ENCODE peak calls at places on chromosomes 1 and 21, in ten cellular contexts. One of them, this sample, is unnamed.

GRCh38 chr21:45763506-45763905 is 120.0 kb downstream of the PCBP3 start:
- DNase-seq in mucosa of descending colon: no peak
- DNase-seq in kidney tubule cell: no peak
- DNase-seq in ELR: no peak
- DNase-seq in fibroblast of gingiva: no peak
- DNase-seq in activated naive CD4-positive, alpha-beta T cell: no peak
- DNase-seq in transverse colon: no peak
- DNase-seq in small intestine: no peak
- DNase-seq in NCI-H1105: no peak
- DNase-seq in NCI-H510A treated with DMSO at 0.1 percent for 48 hours: no peak
- DNase-seq in this sample: no peak

GRCh38 chr21:15730484-15731242 is 881 bp downstream of the USP25 start:
- DNase-seq in fibroblast of gingiva: no peak
- DNase-seq in ELR: no peak
- DNase-seq in NCI-H510A treated with DMSO at 0.1 percent for 48 hours: no peak
- DNase-seq in activated naive CD4-positive, alpha-beta T cell: no peak
- DNase-seq in small intestine: peak
- DNase-seq in kidney tubule cell: no peak
- DNase-seq in NCI-H1105: no peak
- DNase-seq in mucosa of descending colon: peak
- DNase-seq in transverse colon: no peak
- DNase-seq in this sample: no peak

GRCh38 chr1:36585760-36586072 is 103.0 kb upstream of the CSF3R start:
- DNase-seq in transverse colon: no peak
- DNase-seq in NCI-H1105: no peak
- DNase-seq in mucosa of descending colon: no peak
- DNase-seq in kidney tubule cell: no peak
- DNase-seq in small intestine: no peak
- DNase-seq in activated naive CD4-positive, alpha-beta T cell: no peak
- DNase-seq in NCI-H510A treated with DMSO at 0.1 percent for 48 hours: peak
- DNase-seq in fibroblast of gingiva: no peak
- DNase-seq in ELR: no peak
- DNase-seq in this sample: no peak

GRCh38 chr1:94614980-94615379 is 73.4 kb upstream of the F3 start:
- DNase-seq in mucosa of descending colon: peak
- DNase-seq in kidney tubule cell: no peak
- DNase-seq in transverse colon: peak
- DNase-seq in ELR: no peak
- DNase-seq in NCI-H510A treated with DMSO at 0.1 percent for 48 hours: no peak
- DNase-seq in fibroblast of gingiva: no peak
- DNase-seq in NCI-H1105: no peak
- DNase-seq in small intestine: peak
- DNase-seq in activated naive CD4-positive, alpha-beta T cell: no peak
- DNase-seq in this sample: no peak

GRCh38 chr1:160407819-160408801 is 7.7 kb downstream of the VANGL2 start:
- DNase-seq in mucosa of descending colon: peak
- DNase-seq in activated naive CD4-positive, alpha-beta T cell: no peak
- DNase-seq in NCI-H510A treated with DMSO at 0.1 percent for 48 hours: no peak
- DNase-seq in ELR: peak
- DNase-seq in kidney tubule cell: peak
- DNase-seq in NCI-H1105: no peak
- DNase-seq in fibroblast of gingiva: no peak
- DNase-seq in small intestine: no peak
- DNase-seq in transverse colon: peak
- DNase-seq in this sample: peak

GRCh38 chr21:42499430-42500106 is 3.5 kb upstream of the RSPH1 start:
- DNase-seq in kidney tubule cell: no peak
- DNase-seq in NCI-H1105: peak
- DNase-seq in small intestine: no peak
- DNase-seq in NCI-H510A treated with DMSO at 0.1 percent for 48 hours: no peak
- DNase-seq in activated naive CD4-positive, alpha-beta T cell: no peak
- DNase-seq in transverse colon: no peak
- DNase-seq in fibroblast of gingiva: no peak
- DNase-seq in ELR: no peak
- DNase-seq in mucosa of descending colon: no peak
- DNase-seq in this sample: no peak

GRCh38 chr1:188170446-188170845 is 1341.7 kb downstream of the PLA2G4A start:
- DNase-seq in NCI-H510A treated with DMSO at 0.1 percent for 48 hours: no peak
- DNase-seq in ELR: no peak
- DNase-seq in transverse colon: no peak
- DNase-seq in small intestine: no peak
- DNase-seq in mucosa of descending colon: no peak
- DNase-seq in fibroblast of gingiva: no peak
- DNase-seq in kidney tubule cell: no peak
- DNase-seq in NCI-H1105: peak
- DNase-seq in activated naive CD4-positive, alpha-beta T cell: no peak
- DNase-seq in this sample: no peak

GRCh38 chr1:166032901-166033371 is 133.9 kb downstream of the FAM78B start:
- DNase-seq in NCI-H1105: peak
- DNase-seq in small intestine: peak
- DNase-seq in ELR: no peak
- DNase-seq in NCI-H510A treated with DMSO at 0.1 percent for 48 hours: peak
- DNase-seq in fibroblast of gingiva: no peak
- DNase-seq in activated naive CD4-positive, alpha-beta T cell: no peak
- DNase-seq in mucosa of descending colon: peak
- DNase-seq in kidney tubule cell: peak
- DNase-seq in transverse colon: no peak
- DNase-seq in this sample: no peak

GRCh38 chr21:25350056-25350455 is 257.2 kb downstream of the MRPL39 start:
- DNase-seq in fibroblast of gingiva: peak
- DNase-seq in ELR: peak
- DNase-seq in transverse colon: no peak
- DNase-seq in NCI-H1105: no peak
- DNase-seq in mucosa of descending colon: no peak
- DNase-seq in kidney tubule cell: peak
- DNase-seq in NCI-H510A treated with DMSO at 0.1 percent for 48 hours: no peak
- DNase-seq in small intestine: no peak
- DNase-seq in activated naive CD4-positive, alpha-beta T cell: no peak
- DNase-seq in this sample: peak

GRCh38 chr1:61035880-61036279 is 46.5 kb upstream of the NFIA start:
- DNase-seq in small intestine: no peak
- DNase-seq in transverse colon: no peak
- DNase-seq in mucosa of descending colon: no peak
- DNase-seq in fibroblast of gingiva: no peak
- DNase-seq in NCI-H1105: no peak
- DNase-seq in kidney tubule cell: no peak
- DNase-seq in NCI-H510A treated with DMSO at 0.1 percent for 48 hours: no peak
- DNase-seq in activated naive CD4-positive, alpha-beta T cell: no peak
- DNase-seq in ELR: no peak
- DNase-seq in this sample: no peak

GRCh38 chr1:47948126-47948525 is 49.1 kb downstream of the TRABD2B start:
- DNase-seq in transverse colon: no peak
- DNase-seq in small intestine: peak
- DNase-seq in ELR: no peak
- DNase-seq in kidney tubule cell: peak
- DNase-seq in NCI-H1105: no peak
- DNase-seq in NCI-H510A treated with DMSO at 0.1 percent for 48 hours: no peak
- DNase-seq in mucosa of descending colon: peak
- DNase-seq in fibroblast of gingiva: no peak
- DNase-seq in activated naive CD4-positive, alpha-beta T cell: no peak
- DNase-seq in this sample: no peak

GRCh38 chr1:70142120-70142519 is 63.3 kb downstream of the LRRC40 start:
- DNase-seq in mucosa of descending colon: no peak
- DNase-seq in fibroblast of gingiva: peak
- DNase-seq in activated naive CD4-positive, alpha-beta T cell: no peak
- DNase-seq in transverse colon: no peak
- DNase-seq in NCI-H1105: no peak
- DNase-seq in NCI-H510A treated with DMSO at 0.1 percent for 48 hours: no peak
- DNase-seq in ELR: peak
- DNase-seq in small intestine: no peak
- DNase-seq in kidney tubule cell: no peak
- DNase-seq in this sample: peak

GRCh38 chr1:178397678-178398077 is 99.1 kb downstream of the CLEC20A start:
- DNase-seq in activated naive CD4-positive, alpha-beta T cell: no peak
- DNase-seq in mucosa of descending colon: no peak
- DNase-seq in NCI-H510A treated with DMSO at 0.1 percent for 48 hours: no peak
- DNase-seq in kidney tubule cell: peak
- DNase-seq in fibroblast of gingiva: no peak
- DNase-seq in ELR: peak
- DNase-seq in NCI-H1105: no peak
- DNase-seq in small intestine: no peak
- DNase-seq in transverse colon: no peak
- DNase-seq in this sample: peak

GRCh38 chr1:27872802-27873665 is 690 bp downstream of the THEMIS2 start:
- DNase-seq in kidney tubule cell: peak
- DNase-seq in ELR: peak
- DNase-seq in NCI-H510A treated with DMSO at 0.1 percent for 48 hours: no peak
- DNase-seq in activated naive CD4-positive, alpha-beta T cell: peak
- DNase-seq in transverse colon: no peak
- DNase-seq in fibroblast of gingiva: peak
- DNase-seq in mucosa of descending colon: no peak
- DNase-seq in NCI-H1105: no peak
- DNase-seq in small intestine: no peak
- DNase-seq in this sample: no peak

GRCh38 chr1:33137800-33138199 is 44.0 kb downstream of the TRIM62 start:
- DNase-seq in NCI-H1105: no peak
- DNase-seq in transverse colon: no peak
- DNase-seq in NCI-H510A treated with DMSO at 0.1 percent for 48 hours: no peak
- DNase-seq in kidney tubule cell: no peak
- DNase-seq in ELR: peak
- DNase-seq in small intestine: no peak
- DNase-seq in activated naive CD4-positive, alpha-beta T cell: peak
- DNase-seq in mucosa of descending colon: peak
- DNase-seq in fibroblast of gingiva: peak
- DNase-seq in this sample: no peak

GRCh38 chr1:231806623-231807470 is 180.3 kb downstream of the DISC1 start:
- DNase-seq in kidney tubule cell: peak
- DNase-seq in NCI-H1105: peak
- DNase-seq in transverse colon: peak
- DNase-seq in fibroblast of gingiva: peak
- DNase-seq in NCI-H510A treated with DMSO at 0.1 percent for 48 hours: peak
- DNase-seq in small intestine: peak
- DNase-seq in activated naive CD4-positive, alpha-beta T cell: no peak
- DNase-seq in mucosa of descending colon: peak
- DNase-seq in ELR: peak
- DNase-seq in this sample: no peak

GRCh38 chr1:35442737-35443136 is 114.5 kb downstream of the KIAA0319L start:
- DNase-seq in transverse colon: no peak
- DNase-seq in NCI-H510A treated with DMSO at 0.1 percent for 48 hours: no peak
- DNase-seq in small intestine: no peak
- DNase-seq in activated naive CD4-positive, alpha-beta T cell: no peak
- DNase-seq in fibroblast of gingiva: no peak
- DNase-seq in ELR: no peak
- DNase-seq in mucosa of descending colon: no peak
- DNase-seq in kidney tubule cell: no peak
- DNase-seq in NCI-H1105: no peak
- DNase-seq in this sample: no peak

GRCh38 chr1:230105754-230106625 is 39.0 kb downstream of the GALNT2 start:
- DNase-seq in small intestine: peak
- DNase-seq in NCI-H510A treated with DMSO at 0.1 percent for 48 hours: no peak
- DNase-seq in activated naive CD4-positive, alpha-beta T cell: no peak
- DNase-seq in ELR: peak
- DNase-seq in kidney tubule cell: peak
- DNase-seq in fibroblast of gingiva: peak
- DNase-seq in transverse colon: no peak
- DNase-seq in mucosa of descending colon: no peak
- DNase-seq in NCI-H1105: no peak
- DNase-seq in this sample: peak

GRCh38 chr1:207857447-207857846 is 53.5 kb downstream of the CD34 start:
- DNase-seq in NCI-H510A treated with DMSO at 0.1 percent for 48 hours: no peak
- DNase-seq in NCI-H1105: no peak
- DNase-seq in mucosa of descending colon: no peak
- DNase-seq in ELR: no peak
- DNase-seq in small intestine: no peak
- DNase-seq in transverse colon: no peak
- DNase-seq in activated naive CD4-positive, alpha-beta T cell: no peak
- DNase-seq in kidney tubule cell: peak
- DNase-seq in fibroblast of gingiva: no peak
- DNase-seq in this sample: no peak

GRCh38 chr1:184861755-184862336 is 107.2 kb upstream of the EDEM3 start:
- DNase-seq in fibroblast of gingiva: no peak
- DNase-seq in activated naive CD4-positive, alpha-beta T cell: no peak
- DNase-seq in NCI-H510A treated with DMSO at 0.1 percent for 48 hours: no peak
- DNase-seq in mucosa of descending colon: no peak
- DNase-seq in kidney tubule cell: no peak
- DNase-seq in transverse colon: no peak
- DNase-seq in ELR: no peak
- DNase-seq in NCI-H1105: no peak
- DNase-seq in small intestine: no peak
- DNase-seq in this sample: no peak

GRCh38 chr1:238409947-238410346 is 519.2 kb upstream of the ZP4 start:
- DNase-seq in NCI-H1105: no peak
- DNase-seq in fibroblast of gingiva: peak
- DNase-seq in ELR: peak
- DNase-seq in activated naive CD4-positive, alpha-beta T cell: no peak
- DNase-seq in mucosa of descending colon: no peak
- DNase-seq in small intestine: no peak
- DNase-seq in transverse colon: no peak
- DNase-seq in kidney tubule cell: peak
- DNase-seq in NCI-H510A treated with DMSO at 0.1 percent for 48 hours: no peak
- DNase-seq in this sample: peak

GRCh38 chr1:174678657-174679056 is 230.9 kb downstream of the GPR52 start:
- DNase-seq in kidney tubule cell: no peak
- DNase-seq in mucosa of descending colon: no peak
- DNase-seq in ELR: no peak
- DNase-seq in NCI-H1105: no peak
- DNase-seq in activated naive CD4-positive, alpha-beta T cell: no peak
- DNase-seq in transverse colon: no peak
- DNase-seq in NCI-H510A treated with DMSO at 0.1 percent for 48 hours: no peak
- DNase-seq in fibroblast of gingiva: no peak
- DNase-seq in small intestine: no peak
- DNase-seq in this sample: no peak

GRCh38 chr1:54054438-54054749 is 986 bp downstream of the TCEANC2 start:
- DNase-seq in transverse colon: no peak
- DNase-seq in mucosa of descending colon: peak
- DNase-seq in activated naive CD4-positive, alpha-beta T cell: no peak
- DNase-seq in NCI-H510A treated with DMSO at 0.1 percent for 48 hours: peak
- DNase-seq in small intestine: peak
- DNase-seq in kidney tubule cell: no peak
- DNase-seq in NCI-H1105: no peak
- DNase-seq in fibroblast of gingiva: no peak
- DNase-seq in ELR: no peak
- DNase-seq in this sample: no peak

GRCh38 chr1:36728051-36728450 is 245.3 kb upstream of the CSF3R start:
- DNase-seq in transverse colon: no peak
- DNase-seq in NCI-H510A treated with DMSO at 0.1 percent for 48 hours: no peak
- DNase-seq in mucosa of descending colon: no peak
- DNase-seq in fibroblast of gingiva: no peak
- DNase-seq in small intestine: no peak
- DNase-seq in ELR: no peak
- DNase-seq in kidney tubule cell: no peak
- DNase-seq in NCI-H1105: no peak
- DNase-seq in activated naive CD4-positive, alpha-beta T cell: no peak
- DNase-seq in this sample: no peak

GRCh38 chr1:47023268-47024137 is at the start of gene CYP4X1:
- DNase-seq in transverse colon: peak
- DNase-seq in activated naive CD4-positive, alpha-beta T cell: no peak
- DNase-seq in kidney tubule cell: peak
- DNase-seq in NCI-H510A treated with DMSO at 0.1 percent for 48 hours: no peak
- DNase-seq in small intestine: peak
- DNase-seq in mucosa of descending colon: peak
- DNase-seq in fibroblast of gingiva: no peak
- DNase-seq in NCI-H1105: peak
- DNase-seq in ELR: no peak
- DNase-seq in this sample: peak

GRCh38 chr1:31605908-31606427 is 11.5 kb upstream of the HCRTR1 start:
- DNase-seq in mucosa of descending colon: no peak
- DNase-seq in kidney tubule cell: peak
- DNase-seq in ELR: peak
- DNase-seq in fibroblast of gingiva: peak
- DNase-seq in NCI-H510A treated with DMSO at 0.1 percent for 48 hours: no peak
- DNase-seq in transverse colon: no peak
- DNase-seq in NCI-H1105: no peak
- DNase-seq in activated naive CD4-positive, alpha-beta T cell: no peak
- DNase-seq in small intestine: no peak
- DNase-seq in this sample: peak

GRCh38 chr21:35953570-35953969 is 106.8 kb downstream of the SETD4 start:
- DNase-seq in mucosa of descending colon: peak
- DNase-seq in NCI-H510A treated with DMSO at 0.1 percent for 48 hours: peak
- DNase-seq in NCI-H1105: no peak
- DNase-seq in fibroblast of gingiva: no peak
- DNase-seq in activated naive CD4-positive, alpha-beta T cell: no peak
- DNase-seq in small intestine: peak
- DNase-seq in kidney tubule cell: peak
- DNase-seq in ELR: no peak
- DNase-seq in transverse colon: no peak
- DNase-seq in this sample: peak

This sample was measured in astrocyte of the spinal cord.